ENCODE peak calls at places on chromosomes 7 and 10, in four cellular contexts. T is bronchial epithelial cell, Z is AG09309, P is H9. R is an unnamed sample.

GRCh38 chr7:1758417-1758858 is 88.4 kb downstream of the ELFN1 start:
- DNase-seq in T (peak; percentile 18), Z (no peak), P (peak; percentile 58), R (no peak)

GRCh38 chr10:11516419-11516721 is 95.1 kb downstream of the USP6NL start:
- DNase-seq in T (no peak), Z (no peak), P (no peak), R (no peak)

GRCh38 chr7:1580422-1581030 is 10.7 kb upstream of the PSMG3 start:
- DNase-seq in T (no peak), Z (no peak), P (no peak), R (no peak)

GRCh38 chr7:1616741-1617140 is 46.9 kb upstream of the PSMG3 start:
- DNase-seq in T (no peak), Z (no peak), P (no peak), R (no peak)

GRCh38 chr10:62733654-62734293 is 70.7 kb upstream of the ADO start:
- DNase-seq in T (peak; percentile 23), Z (no peak), P (no peak), R (no peak)

GRCh38 chr10:70269741-70270140 is 14.1 kb downstream of the NPFFR1 start:
- DNase-seq in T (no peak), Z (no peak), P (no peak), R (no peak)

GRCh38 chr7:149830997-149831729 is 7.0 kb upstream of the ZNF862 start:
- DNase-seq in T (no peak), Z (no peak), P (no peak), R (no peak)

GRCh38 chr10:306654-307185 is 171.5 kb downstream of the ZMYND11 start:
- DNase-seq in T (no peak), Z (no peak), P (peak; percentile 67), R (no peak)

GRCh38 chr10:23694446-23694920 is 255.6 kb downstream of the OTUD1 start:
- DNase-seq in T (no peak), Z (no peak), P (peak; percentile 65), R (peak; percentile 30)

GRCh38 chr7:158818325-158819213 is 10.7 kb downstream of the ESYT2 start:
- DNase-seq in T (peak; percentile 97), Z (peak; percentile 91), P (peak; percentile 78), R (no peak)

GRCh38 chr10:126955396-126955795 is 50.2 kb downstream of the DOCK1 start:
- DNase-seq in T (no peak), Z (no peak), P (no peak), R (no peak)

GRCh38 chr10:86389441-86390193 is 23.0 kb upstream of the GRID1 start:
- DNase-seq in T (no peak), Z (no peak), P (peak; percentile 94), R (peak; percentile 52)

GRCh38 chr7:23438171-23438570 is 32.1 kb downstream of the IGF2BP3 start:
- DNase-seq in T (no peak), Z (no peak), P (no peak), R (no peak)

GRCh38 chr7:107315821-107316220 is 147.0 kb downstream of the HBP1 start:
- DNase-seq in T (no peak), Z (no peak), P (no peak), R (no peak)

GRCh38 chr10:30591249-30591670 is 38.3 kb downstream of the LYZL2 start:
- DNase-seq in T (peak; percentile 46), Z (no peak), P (peak; percentile 52), R (peak; percentile 33)

GRCh38 chr7:92634125-92634710 is 44.0 kb upstream of the FAM133B start:
- DNase-seq in T (no peak), Z (no peak), P (no peak), R (no peak)

DNA sequence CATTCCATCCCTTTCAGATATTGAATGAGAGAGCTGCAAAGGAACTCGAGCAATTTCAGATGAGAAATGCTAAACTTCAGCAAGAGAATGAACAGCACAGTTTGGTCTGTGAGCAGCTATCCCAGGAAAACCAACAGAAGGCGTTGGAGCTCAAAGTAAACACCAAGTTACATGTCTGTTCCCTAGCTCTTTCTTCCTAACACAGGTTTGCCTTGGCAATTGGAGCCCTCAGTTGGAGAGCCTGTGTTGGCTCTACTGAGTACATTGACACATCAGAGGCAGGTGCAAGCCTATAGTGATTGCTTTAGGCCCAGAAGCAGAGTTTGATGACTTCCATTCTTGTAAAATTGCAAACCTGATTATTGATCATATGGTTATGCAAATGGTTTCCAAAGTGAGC is 14.8 kb downstream of the CFAP58 start:
- DNase-seq in T (no peak), Z (no peak), P (no peak), R (no peak)
- TF ChIP-seq CTCF in T (no peak), Z (no peak), P (no peak), R (no peak)

GRCh38 chr7:83934118-83934734 is 260.4 kb downstream of the SEMA3A start:
- DNase-seq in T (peak; percentile 12), Z (no peak), P (no peak), R (no peak)
- TF ChIP-seq CTCF in T (no peak), Z (no peak), P (peak; percentile 59), R (peak; percentile 51)

GRCh38 chr7:47327698-47328391 is 254.1 kb downstream of the TNS3 start:
- DNase-seq in T (peak; percentile 47), Z (peak; percentile 7), P (peak; percentile 91), R (peak; percentile 57)

GRCh38 chr7:47326808-47327207 is 255.1 kb downstream of the TNS3 start:
- DNase-seq in T (no peak), Z (peak; percentile 31), P (no peak), R (no peak)

GRCh38 chr7:47325337-47325736 is 256.6 kb downstream of the TNS3 start:
- DNase-seq in T (no peak), Z (no peak), P (no peak), R (no peak)

GRCh38 chr7:47327306-47327697 is 254.6 kb downstream of the TNS3 start:
- DNase-seq in T (no peak), Z (no peak), P (no peak), R (no peak)

DNA sequence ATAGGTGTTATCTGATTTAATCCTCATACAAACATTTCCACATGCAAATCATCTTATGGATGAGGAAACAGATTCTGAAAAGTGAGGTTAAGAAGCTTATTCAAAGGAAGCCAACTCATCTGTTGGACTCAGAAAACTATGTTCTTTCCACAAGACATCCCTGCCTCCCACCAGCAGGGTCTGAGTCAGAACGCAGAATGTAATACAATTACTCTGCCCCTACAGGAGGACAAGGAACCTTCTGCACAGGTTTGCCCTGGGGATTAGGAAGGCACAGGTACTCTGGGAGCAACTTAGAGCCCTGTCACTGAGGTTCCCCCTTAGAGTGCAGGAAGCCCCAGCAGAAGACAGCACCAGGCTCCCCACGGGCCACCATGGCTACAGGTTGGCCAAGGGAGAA is 255.7 kb downstream of the TNS3 start:
- DNase-seq in T (peak; percentile 92), Z (peak; percentile 28), P (no peak), R (no peak)
- TF ChIP-seq CTCF in T (peak; percentile 44), Z (peak; percentile 48), P (peak; percentile 51), R (peak; percentile 43)

GRCh38 chr7:99709260-99709659 is 25.7 kb downstream of the CYP3A7 start:
- DNase-seq in T (no peak), Z (no peak), P (no peak), R (no peak)
- TF ChIP-seq CTCF in T (no peak), Z (no peak), P (no peak), R (no peak)

DNA sequence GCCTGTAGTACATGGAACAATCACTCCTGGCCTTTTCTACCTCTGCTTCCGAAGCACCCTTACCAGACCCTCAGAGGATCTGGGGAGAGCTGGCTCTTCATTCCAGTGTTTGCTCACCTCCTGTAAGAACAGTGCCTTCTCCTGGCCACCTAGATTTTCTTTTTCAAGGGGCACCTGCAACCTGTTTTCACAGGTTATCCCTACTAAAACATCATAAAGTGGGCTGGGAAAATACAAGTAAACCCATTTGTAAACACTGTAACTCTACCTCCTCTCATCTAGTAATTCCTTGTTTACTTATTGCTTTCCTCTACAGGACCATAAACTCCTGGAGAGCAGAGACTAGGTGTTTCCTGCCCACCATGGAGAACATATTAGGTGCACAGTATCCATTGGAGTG is 1.1 kb downstream of the PIK3AP1 start:
- DNase-seq in T (no peak), Z (no peak), P (no peak), R (no peak)
- TF ChIP-seq CTCF in T (no peak), Z (no peak), P (no peak), R (no peak)

DNA sequence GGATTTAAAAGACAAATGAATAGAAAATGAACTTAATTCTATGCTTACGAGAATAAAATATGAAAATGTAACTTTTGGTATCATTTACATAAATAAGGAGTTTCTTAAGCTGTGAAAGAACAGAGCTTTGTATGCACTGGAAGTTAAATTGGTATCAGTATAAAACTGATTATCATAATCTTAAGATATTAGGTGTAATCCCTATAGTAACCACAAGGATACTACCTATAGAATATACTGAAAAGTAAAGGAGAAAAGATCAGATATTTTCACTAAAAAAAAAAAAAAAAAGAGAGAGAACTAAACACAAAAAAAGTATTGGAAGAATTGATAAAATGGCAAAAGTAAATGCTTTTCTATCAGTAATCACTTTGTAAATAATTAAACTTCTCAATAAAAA is 100.1 kb downstream of the TWIST1 start:
- DNase-seq in T (no peak), Z (no peak), P (no peak), R (no peak)
- TF ChIP-seq CTCF in T (no peak), Z (no peak), P (peak; percentile 47), R (peak; percentile 24)

DNA sequence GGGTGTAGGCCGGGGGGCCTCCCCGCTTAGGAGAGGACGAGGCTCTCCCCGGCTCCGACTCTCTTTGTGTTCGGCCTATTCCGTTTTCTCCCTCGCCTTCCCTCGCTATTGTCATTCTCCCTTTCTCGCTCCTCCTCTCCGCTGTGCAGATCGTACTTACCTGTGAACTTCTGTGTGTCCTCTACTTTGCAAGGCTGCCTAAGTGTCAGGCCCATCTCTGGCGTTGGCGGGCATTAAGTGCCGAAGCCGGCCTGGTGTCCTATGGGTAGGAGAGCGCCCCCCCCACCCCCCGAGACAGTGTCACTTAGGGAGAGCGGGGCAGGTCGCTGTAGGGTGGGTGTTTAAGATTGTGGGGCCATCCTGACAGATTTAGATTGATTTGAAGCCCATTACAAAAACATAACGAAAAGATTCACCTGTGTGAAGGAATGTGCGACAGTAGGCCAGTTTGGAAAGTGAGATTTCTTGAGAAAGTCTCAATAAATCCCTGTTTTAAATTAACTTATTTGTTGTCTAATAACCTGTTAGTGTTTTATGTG is 579 bp downstream of the RBM33 start:
- DNase-seq in T (no peak), Z (no peak), P (peak; percentile 45), R (peak; percentile 16)
- TF ChIP-seq CTCF in T (no peak), Z (no peak), P (no peak), R (no peak)

GRCh38 chr7:39703143-39703542 is 79.8 kb downstream of the RALA start:
- DNase-seq in T (no peak), Z (no peak), P (no peak), R (no peak)
- TF ChIP-seq CTCF in T (no peak), Z (peak; percentile 30), P (peak; percentile 48), R (peak; percentile 19)

R was measured in progenitor cell of endocrine pancreas.